ENCODE peak calls at places on chromosomes 16 and 17, in four cellular contexts. N is thoracic aorta; M is left ventricle myocardium inferior; L is CD8-positive, alpha-beta T cell. X is an unnamed sample.

GRCh38 chr17:6556121-6557039 is at the start of gene PITPNM3:
- DNase-seq in L (no peak), N (no peak), M (no peak), X (peak; percentile 86)

GRCh38 chr17:39706921-39707337 is 7.1 kb downstream of the ERBB2 start:
- DNase-seq in M (no peak), L (no peak), N (no peak), X (no peak)

GRCh38 chr17:4934173-4934979 is 2.3 kb downstream of the GP1BA start:
- DNase-seq in N (no peak), M (no peak), L (no peak), X (peak; percentile 46)

GRCh38 chr16:68951991-68952877 is 108.9 kb downstream of the TANGO6 start:
- DNase-seq in L (no peak), M (no peak), N (no peak), X (no peak)

GRCh38 chr17:76005263-76006149 is 4.9 kb downstream of the CDK3 start:
- DNase-seq in L (peak; percentile 53), M (peak; percentile 50), N (peak; percentile 19), X (peak; percentile 84)

GRCh38 chr16:53061701-53062159 is 6.9 kb downstream of the CHD9 start:
- DNase-seq in L (no peak), M (peak; percentile 49), N (no peak), X (peak; percentile 82)

GRCh38 chr17:7293821-7294613 is 422 bp downstream of the YBX2 start:
- DNase-seq in L (no peak), N (no peak), M (no peak), X (no peak)

GRCh38 chr17:60557805-60558204 is 31.8 kb upstream of the APPBP2 start:
- DNase-seq in N (no peak), M (no peak), L (no peak), X (no peak)

GRCh38 chr16:48507346-48507745 is 102.6 kb downstream of the N4BP1 start:
- DNase-seq in M (no peak), L (no peak), N (no peak), X (no peak)

GRCh38 chr16:63714876-63715275 is 1407.0 kb downstream of the CDH11 start:
- DNase-seq in L (no peak), M (no peak), N (no peak), X (no peak)

GRCh38 chr16:1430214-1430758 is 592 bp upstream of the PERCC1 start:
- DNase-seq in N (no peak), L (no peak), M (no peak), X (no peak)

GRCh38 chr16:1432388-1433262 is 1.7 kb downstream of the PERCC1 start:
- DNase-seq in N (no peak), L (no peak), M (no peak), X (no peak)

GRCh38 chr16:1433263-1433560 is 2.3 kb downstream of the PERCC1 start:
- DNase-seq in N (no peak), M (no peak), L (no peak), X (no peak)

GRCh38 chr16:1430759-1431496 is at the start of gene PERCC1:
- DNase-seq in N (no peak), M (no peak), L (no peak), X (no peak)

DNA sequence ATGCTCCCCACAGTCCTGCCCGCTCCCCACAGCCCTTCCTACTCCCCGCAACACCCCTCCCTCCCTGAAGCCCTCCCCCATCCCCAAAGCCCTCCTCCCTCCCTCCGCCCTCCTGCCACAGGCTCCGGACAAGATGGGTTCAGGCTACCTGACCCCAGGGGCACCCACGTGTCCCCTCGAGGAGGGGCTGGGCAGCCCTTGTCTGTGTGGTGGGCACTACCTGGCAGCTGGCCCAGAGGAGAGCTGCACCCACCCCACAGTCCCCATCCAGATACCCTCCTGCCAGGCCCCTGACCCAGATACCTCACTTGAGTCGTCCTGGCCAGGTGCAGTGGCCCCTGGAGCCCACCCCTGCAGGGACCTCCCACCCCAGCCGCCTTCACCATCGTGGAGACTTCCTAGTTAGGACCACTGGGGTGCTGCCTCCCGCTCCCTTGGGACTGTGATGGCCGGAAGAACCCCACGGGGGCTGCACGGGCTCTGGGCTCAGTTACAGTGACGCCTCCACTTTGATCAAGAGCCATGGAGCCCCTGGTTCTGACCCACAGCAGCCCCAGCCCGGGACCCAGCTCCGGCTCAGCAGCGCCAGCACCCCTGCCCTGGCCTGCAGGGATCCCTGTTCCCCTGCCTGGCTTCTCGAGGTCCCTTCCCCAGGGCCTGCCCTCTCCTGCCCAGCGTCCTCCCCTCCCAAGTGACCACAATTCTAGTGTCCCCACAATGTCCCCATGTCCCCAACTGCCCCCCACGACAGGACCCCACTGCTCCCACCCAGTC is 806 bp downstream of the PERCC1 start:
- DNase-seq in N (no peak), L (no peak), M (no peak), X (no peak)
- H3K27ac ChIP-seq in N (no peak overlapping the region), L (peak overlapping the region; percentile 42), M (peak overlapping the region; percentile 75), X (no peak overlapping the region)

DNA sequence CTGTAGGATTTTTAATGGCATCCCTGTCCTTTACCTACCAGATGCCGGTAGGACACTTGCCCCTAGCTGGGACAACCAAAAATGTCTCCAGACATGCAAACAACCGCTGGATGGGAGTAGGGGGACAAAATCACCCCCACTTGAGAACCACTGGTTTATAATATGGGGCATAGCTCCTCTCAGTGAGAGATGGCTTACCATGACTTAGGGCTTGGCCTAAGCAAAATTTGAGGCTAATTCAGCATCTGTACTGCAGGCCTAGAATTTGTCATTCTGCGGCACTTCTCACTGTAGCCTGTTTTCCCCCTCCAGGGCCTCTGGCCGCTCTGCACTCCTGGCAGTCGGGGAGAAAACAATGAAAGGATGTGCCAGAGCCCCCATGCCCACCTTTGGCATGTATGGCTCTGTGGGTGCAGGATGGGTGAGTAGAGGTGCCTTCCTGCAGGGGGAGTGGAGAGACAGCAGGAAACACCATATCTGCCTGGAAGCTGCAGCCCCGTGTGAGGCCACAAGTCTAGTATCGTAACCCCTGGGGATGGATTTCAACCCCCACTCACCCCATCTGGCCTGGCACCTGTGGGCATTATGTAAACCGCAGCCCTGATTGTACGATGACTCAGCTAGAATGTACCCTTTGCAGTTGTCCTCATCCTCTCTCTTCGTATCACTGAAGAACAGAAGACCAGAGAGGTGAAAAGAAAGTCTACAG is 268.1 kb downstream of the SOX9 start:
- DNase-seq in M (no peak), L (no peak), N (no peak), X (no peak)
- TF ChIP-seq CTCF in M (no peak), L (no peak), N (no peak), X (no peak)

GRCh38 chr16:10940501-10941079 is 1.7 kb downstream of the DEXI start:
- DNase-seq in L (no peak), N (no peak), M (no peak), X (no peak)
- H3K27ac ChIP-seq in L (peak overlapping the region; percentile 15), N (peak overlapping the region; percentile 81), M (peak overlapping the region; percentile 93), X (no peak overlapping the region)

DNA sequence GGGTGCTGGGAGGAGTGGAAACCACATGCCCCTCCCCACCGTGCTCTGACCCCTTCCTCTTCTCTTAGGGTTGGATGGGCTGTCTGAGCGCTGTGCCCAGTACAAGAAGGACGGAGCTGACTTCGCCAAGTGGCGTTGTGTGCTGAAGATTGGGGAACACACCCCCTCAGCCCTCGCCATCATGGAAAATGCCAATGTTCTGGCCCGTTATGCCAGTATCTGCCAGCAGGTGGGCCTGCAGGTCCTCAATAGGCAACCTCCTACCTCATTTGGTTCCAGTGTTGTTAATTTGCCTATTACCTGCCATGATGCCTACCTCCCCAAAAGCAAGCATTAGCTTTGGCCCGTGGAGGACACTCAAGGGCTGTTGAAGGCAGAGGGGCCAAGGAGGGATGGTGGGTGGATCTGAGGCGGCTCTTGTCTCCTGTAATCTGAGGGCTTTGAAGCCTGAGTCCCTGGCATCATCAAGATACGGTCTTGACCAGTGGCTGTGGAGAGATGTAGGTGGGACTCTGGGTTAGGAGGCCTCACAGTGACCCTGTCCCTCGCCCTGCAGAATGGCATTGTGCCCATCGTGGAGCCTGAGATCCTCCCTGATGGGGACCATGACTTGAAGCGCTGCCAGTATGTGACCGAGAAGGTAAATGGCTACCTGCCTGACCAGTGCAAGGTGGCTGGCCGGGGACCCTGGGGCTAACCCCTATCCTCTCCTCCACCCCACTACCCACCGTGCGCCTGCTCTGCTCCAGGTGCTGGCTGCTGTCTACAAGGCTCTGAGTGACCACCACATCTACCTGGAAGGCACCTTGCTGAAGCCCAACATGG is 3.4 kb downstream of the ALDOA start:
- DNase-seq in N (no peak), M (no peak), L (peak; percentile 38), X (no peak)
- TF ChIP-seq CTCF in N (peak; percentile 34), M (peak; percentile 50), L (peak; percentile 55), X (peak; percentile 31)